ENCODE peak calls at places on chromosomes 7 and 10, in five cellular contexts. P is GM12878, O is HCT116, T is H1, A is HepG2. D is an unnamed sample.

GRCh38 chr7:135771961-135772638 is 23.5 kb upstream of the FAM180A start:
- DNase-seq in P (no peak), O (no peak), T (no peak), A (no peak), D (no peak)

GRCh38 chr10:131096031-131096430 is 215.5 kb downstream of the TCERG1L start:
- DNase-seq in P (no peak), O (no peak), T (no peak), A (no peak), D (no peak)

GRCh38 chr7:80335473-80336232 is 176.2 kb downstream of the GNAT3 start:
- DNase-seq in P (no peak), O (no peak), T (no peak), A (no peak), D (no peak)

GRCh38 chr7:2101630-2102374 is 130.9 kb downstream of the MAD1L1 start:
- DNase-seq in P (no peak), O (no peak), T (no peak), A (no peak), D (no peak)

GRCh38 chr10:1154531-1154930 is 98.3 kb downstream of the WDR37 start:
- DNase-seq in P (no peak), O (no peak), T (peak; percentile 33), A (no peak), D (no peak)

GRCh38 chr10:32923849-32924248 is 34.2 kb downstream of the ITGB1 start:
- DNase-seq in P (no peak), O (no peak), T (no peak), A (no peak), D (no peak)

GRCh38 chr10:24513155-24513554 is 210.5 kb downstream of the ARHGAP21 start:
- DNase-seq in P (no peak), O (no peak), T (peak; percentile 52), A (no peak), D (peak; percentile 25)

GRCh38 chr10:61995093-61995492 is 93.6 kb downstream of the ARID5B start:
- DNase-seq in P (no peak), O (no peak), T (no peak), A (no peak), D (no peak)

GRCh38 chr10:21860718-21861117 is 142.8 kb downstream of the DNAJC1 start:
- DNase-seq in P (peak; percentile 3), O (no peak), T (no peak), A (no peak), D (no peak)

GRCh38 chr7:130345106-130345505 is 490 bp downstream of the CPA5 start:
- DNase-seq in P (no peak), O (no peak), T (no peak), A (no peak), D (no peak)

GRCh38 chr7:139602143-139602722 is 78.7 kb downstream of the CLEC2L start:
- DNase-seq in P (no peak), O (peak; percentile 15), T (no peak), A (peak; percentile 37), D (peak; percentile 20)

GRCh38 chr10:32372000-32372875 is 25.3 kb upstream of the EPC1 start:
- DNase-seq in P (no peak), O (no peak), T (no peak), A (no peak), D (no peak)

GRCh38 chr10:100355069-100355468 is 8.0 kb downstream of the SCD start:
- DNase-seq in P (no peak), O (no peak), T (no peak), A (no peak), D (no peak)

GRCh38 chr10:80122746-80123145 is 9.8 kb upstream of the PLAC9 start:
- DNase-seq in P (no peak), O (no peak), T (no peak), A (no peak), D (no peak)

GRCh38 chr7:125878235-125878928 is 948.8 kb upstream of the POT1 start:
- DNase-seq in P (no peak), O (no peak), T (no peak), A (no peak), D (no peak)

GRCh38 chr10:124999433-125000365 is 57.8 kb downstream of the ZRANB1 start:
- DNase-seq in P (no peak), O (no peak), T (no peak), A (no peak), D (no peak)

GRCh38 chr7:128219646-128220045 is 21.4 kb upstream of the LEP start:
- DNase-seq in P (no peak), O (no peak), T (no peak), A (no peak), D (no peak)

GRCh38 chr10:103839513-103839864 is 15.9 kb downstream of the SH3PXD2A start:
- DNase-seq in P (no peak), O (no peak), T (no peak), A (no peak), D (no peak)

GRCh38 chr7:25820432-25821040 is 331.5 kb upstream of the NFE2L3 start:
- DNase-seq in P (no peak), O (peak; percentile 18), T (no peak), A (no peak), D (peak; percentile 28)

GRCh38 chr7:25821225-25821624 is 330.8 kb upstream of the NFE2L3 start:
- DNase-seq in P (no peak), O (no peak), T (no peak), A (no peak), D (no peak)

GRCh38 chr7:25828468-25828867 is 323.5 kb upstream of the NFE2L3 start:
- DNase-seq in P (no peak), O (no peak), T (no peak), A (no peak), D (no peak)

GRCh38 chr7:25822823-25823222 is 329.2 kb upstream of the NFE2L3 start:
- DNase-seq in P (no peak), O (no peak), T (no peak), A (no peak), D (no peak)

DNA sequence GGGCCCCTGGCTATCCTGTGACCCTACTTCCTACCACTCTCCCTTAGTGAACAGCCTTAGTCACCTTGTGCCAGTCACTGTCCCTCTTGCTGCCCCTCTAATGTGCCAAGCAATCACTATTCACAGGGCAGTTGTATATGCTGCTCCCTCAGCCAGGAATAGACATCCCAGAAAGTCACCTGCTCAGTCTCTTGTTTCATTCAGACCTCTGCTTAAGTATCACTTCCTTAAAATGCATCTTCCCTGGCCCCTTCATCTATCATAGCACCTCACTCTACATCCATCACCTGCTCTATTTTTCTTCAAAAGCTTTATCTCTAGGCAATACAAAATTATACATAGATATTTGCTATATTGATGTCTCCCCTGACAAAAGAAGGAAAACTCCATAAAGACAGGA is 328.4 kb upstream of the NFE2L3 start:
- DNase-seq in P (no peak), O (no peak), T (no peak), A (no peak), D (no peak)
- TF ChIP-seq ZNF274 in P (no peak), O (no peak), T (no peak), A (no peak), D (no peak)

GRCh38 chr7:44615149-44615611 is 8.8 kb downstream of the OGDH start:
- DNase-seq in P (no peak), O (no peak), T (no peak), A (peak; percentile 13), D (no peak)
- H3K4me1 ChIP-seq in P (peaks cover 40% of the 10 kb centered on the region), O (peaks cover 50% of the 10 kb centered on the region), T (no peaks in the 10 kb centered on the region), A (peaks cover 23% of the 10 kb centered on the region), D (no peaks in the 10 kb centered on the region)

DNA sequence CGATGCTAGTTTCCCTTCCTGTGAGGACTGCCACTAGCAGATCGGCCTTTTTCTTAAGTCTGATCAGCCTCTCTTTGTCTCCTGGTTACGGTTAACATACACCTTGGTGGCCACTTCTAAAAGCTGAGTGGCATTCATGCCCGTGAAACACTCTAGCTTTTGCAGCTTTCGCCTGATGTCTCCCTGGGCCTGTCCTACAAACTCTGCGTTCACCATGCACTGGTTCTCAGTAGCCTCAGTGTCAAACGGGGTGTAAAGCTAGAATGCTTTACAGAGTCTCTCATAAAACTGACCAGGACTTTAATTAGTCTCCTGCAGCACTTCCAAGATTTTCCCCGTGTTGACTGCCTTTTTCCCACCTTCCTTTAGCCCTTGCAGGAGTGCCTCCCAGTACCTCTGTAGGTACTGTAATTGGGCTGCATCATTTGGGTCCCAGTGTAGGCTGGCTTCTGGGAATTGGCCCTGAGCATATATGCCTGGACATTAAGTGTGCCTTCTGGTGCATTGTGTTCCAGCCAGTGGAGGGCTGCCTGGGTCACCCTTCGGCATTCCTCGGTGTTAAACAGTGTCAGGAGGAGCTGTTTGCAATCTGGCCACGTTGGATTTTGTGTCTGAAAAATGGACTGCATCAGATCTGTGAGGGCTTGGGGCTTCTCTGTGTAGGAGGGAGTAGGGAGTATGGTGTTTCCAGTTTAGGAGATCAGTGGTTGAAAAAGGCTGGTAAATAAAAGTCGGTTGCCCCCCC is 6.5 kb upstream of the ZNF117 start:
- DNase-seq in P (no peak), O (no peak), T (no peak), A (no peak), D (no peak)
- H3K9me3 ChIP-seq in P (peaks cover 41% of the 10 kb centered on the region), O (peaks cover 20% of the 10 kb centered on the region), T (peaks cover 48% of the 10 kb centered on the region), A (peaks cover 18% of the 10 kb centered on the region), D (peaks cover 85% of the 10 kb centered on the region)

GRCh38 chr7:28575241-28575643 is 162.9 kb downstream of the CREB5 start:
- DNase-seq in P (no peak), O (no peak), T (no peak), A (no peak), D (peak; percentile 30)
- TF ChIP-seq ZNF274 in P (no peak), O (no peak), T (no peak), A (no peak), D (no peak)

GRCh38 chr10:78964952-78965633 is 103.7 kb upstream of the ZMIZ1 start:
- DNase-seq in P (no peak), O (peak; percentile 81), T (peak; percentile 78), A (peak; percentile 94), D (peak; percentile 73)
- H3K4me1 ChIP-seq in P (no peaks in the 10 kb centered on the region), O (peaks cover 71% of the 10 kb centered on the region), T (peaks cover 6% of the 10 kb centered on the region), A (peaks cover 75% of the 10 kb centered on the region), D (peaks cover 41% of the 10 kb centered on the region)

GRCh38 chr7:4207011-4207410 is 475.1 kb upstream of the FOXK1 start:
- DNase-seq in P (no peak), O (no peak), T (no peak), A (no peak), D (no peak)
- H3K9me3 ChIP-seq in P (no peaks in the 10 kb centered on the region), O (no peaks in the 10 kb centered on the region), T (no peaks in the 10 kb centered on the region), A (no peaks in the 10 kb centered on the region), D (no peaks in the 10 kb centered on the region)

GRCh38 chr7:30965372-30965771 is 1.6 kb downstream of the GHRHR start:
- DNase-seq in P (no peak), O (no peak), T (no peak), A (no peak), D (no peak)
- TF ChIP-seq ZNF274 in P (no peak), O (no peak), T (no peak), A (no peak), D (no peak)

DNA sequence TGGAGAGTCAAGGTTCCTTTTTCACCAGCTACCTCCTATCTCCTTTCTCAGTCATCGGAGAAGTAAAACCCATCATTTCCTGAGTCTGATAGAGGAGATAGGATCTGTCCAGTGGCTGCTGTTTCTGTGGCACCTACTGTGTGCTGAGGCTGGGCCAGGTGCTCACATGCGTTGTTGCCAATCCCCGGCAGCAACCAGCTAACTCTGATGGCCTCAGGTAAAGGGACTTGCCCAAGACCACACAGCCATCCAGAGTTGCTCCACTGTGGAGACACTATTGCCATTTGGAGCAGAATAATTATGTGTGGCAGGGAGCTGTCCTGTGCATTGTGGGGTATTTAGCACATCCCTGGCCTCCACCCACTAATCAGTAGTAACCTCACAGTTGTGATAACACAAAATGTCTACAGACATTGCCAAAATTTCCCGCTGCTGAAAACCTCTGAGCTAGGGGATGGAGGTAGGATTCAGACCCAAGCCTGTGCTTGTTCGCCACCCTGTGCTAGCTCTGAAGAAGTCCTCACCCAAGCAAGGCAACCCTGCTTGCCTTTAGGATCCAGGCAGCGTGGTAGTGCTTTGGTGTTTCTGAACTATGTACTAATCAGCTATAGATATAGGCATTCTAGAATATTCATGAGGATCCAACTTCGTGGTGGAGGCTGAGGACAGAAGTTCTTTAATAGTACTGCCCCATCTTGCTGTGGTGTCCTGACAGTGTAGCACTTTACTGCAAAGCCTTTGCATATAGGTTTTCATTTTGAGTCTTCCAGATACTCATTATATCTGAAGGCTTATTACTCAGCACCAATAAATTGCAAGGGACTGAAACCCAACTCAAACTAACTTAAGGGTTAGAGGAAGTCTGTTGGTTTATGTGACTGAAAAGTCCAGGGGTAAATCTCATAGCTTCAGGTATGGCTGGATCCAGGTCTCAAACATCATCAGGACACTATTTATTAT is 164.6 kb downstream of the GRK5 start:
- DNase-seq in P (no peak), O (no peak), T (no peak), A (no peak), D (no peak)
- H3K4me1 ChIP-seq in P (peaks cover 60% of the 10 kb centered on the region), O (no peaks in the 10 kb centered on the region), T (no peaks in the 10 kb centered on the region), A (peaks cover 10% of the 10 kb centered on the region), D (no peaks in the 10 kb centered on the region)